ENCODE peak calls at places on chromosomes 4 and X, in four cellular contexts. F is CD4-positive, alpha-beta T cell; I is A549; M is kidney. O is an unnamed sample.

GRCh38 chr4:89296399-89296798 is 11.2 kb downstream of the GPRIN3 start:
- DNase-seq in F (no peak), I (no peak), M (no peak), O (no peak)

GRCh38 chr4:66640216-66640615 is 905.1 kb downstream of the CENPC start:
- DNase-seq in F (no peak), I (no peak), M (no peak), O (no peak)

GRCh38 chr4:2069986-2070385 is 10.9 kb downstream of the NAT8L start:
- DNase-seq in F (no peak), I (no peak), M (peak), O (no peak)

GRCh38 chr4:153413827-153414226 is 52.3 kb upstream of the TMEM131L start:
- DNase-seq in F (no peak), I (no peak), M (no peak), O (no peak)

GRCh38 chr4:38332699-38333098 is 331.3 kb upstream of the KLF3 start:
- DNase-seq in F (no peak), I (no peak), M (no peak), O (no peak)

GRCh38 chr4:185396724-185397402 is at the start of gene ANKRD37:
- DNase-seq in F (no peak), I (peak), M (peak), O (peak)

GRCh38 chrX:82224961-82225360 is 1023.1 kb downstream of the SH3BGRL start:
- DNase-seq in F (no peak), I (no peak), M (no peak), O (no peak)

GRCh38 chr4:139921551-139922184 is 232.3 kb downstream of the MAML3 start:
- DNase-seq in F (no peak), I (no peak), M (no peak), O (no peak)

GRCh38 chrX:84187501-84188319 is at the start of gene RPS6KA6:
- DNase-seq in F (no peak), I (peak), M (peak), O (peak)

GRCh38 chrX:131746491-131746968 is 202.7 kb downstream of the OR13H1 start:
- DNase-seq in F (peak), I (peak), M (peak), O (no peak)

GRCh38 chr4:112766422-112766821 is 129.5 kb downstream of the LARP7 start:
- DNase-seq in F (no peak), I (peak), M (no peak), O (peak)
- TF ChIP-seq CTCF in F (no peak), I (peak), M (no peak), O (peak)

DNA sequence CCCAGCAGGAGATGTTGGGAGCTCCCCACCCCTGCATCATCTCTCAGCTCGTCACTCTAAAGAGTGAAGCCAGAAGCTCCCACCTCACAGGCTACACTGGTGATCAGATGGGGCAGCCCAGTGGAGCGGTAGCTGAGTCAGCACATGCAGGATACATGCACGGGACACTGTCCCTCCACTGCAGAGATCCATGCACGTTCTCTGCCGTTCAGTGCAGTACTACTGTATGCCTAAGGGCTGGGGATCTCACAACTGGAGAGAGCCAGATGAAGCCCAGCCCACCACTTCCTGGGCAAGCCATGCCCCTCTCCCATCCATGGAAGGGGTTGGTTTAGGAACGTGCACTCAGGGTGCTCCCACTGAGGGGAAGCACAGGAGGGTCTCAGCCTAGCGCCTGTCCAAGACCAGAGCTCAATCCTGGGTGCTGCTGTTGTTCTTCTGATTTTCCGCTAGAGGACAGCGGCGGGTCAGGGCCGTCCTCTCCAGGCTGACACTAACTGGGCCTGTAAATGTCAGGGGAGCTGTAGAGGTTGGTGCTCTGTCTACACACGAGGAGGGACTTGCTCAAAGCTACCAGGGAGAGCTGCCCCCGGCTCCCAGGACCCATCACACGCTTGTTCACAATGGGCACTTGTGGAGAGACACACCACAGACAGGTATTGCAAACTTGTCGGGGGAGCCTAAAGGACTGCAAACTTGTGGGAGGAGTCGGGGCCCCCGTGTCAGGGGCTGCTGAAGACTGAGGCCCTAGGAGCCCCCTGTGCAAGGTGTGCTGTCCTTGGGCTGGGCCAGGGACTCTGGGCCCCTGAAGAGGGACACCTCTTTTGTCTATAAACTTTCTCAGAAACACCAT is 18.2 kb upstream of the ABLIM2 start:
- DNase-seq in F (no peak), I (peak), M (no peak), O (peak)
- TF ChIP-seq CTCF in F (peak), I (peak), M (peak), O (peak)

GRCh38 chr4:127352220-127352619 is 280.5 kb upstream of the INTU start:
- DNase-seq in F (no peak), I (no peak), M (no peak), O (no peak)
- TF ChIP-seq CTCF in F (no peak), I (no peak), M (no peak), O (no peak)

DNA sequence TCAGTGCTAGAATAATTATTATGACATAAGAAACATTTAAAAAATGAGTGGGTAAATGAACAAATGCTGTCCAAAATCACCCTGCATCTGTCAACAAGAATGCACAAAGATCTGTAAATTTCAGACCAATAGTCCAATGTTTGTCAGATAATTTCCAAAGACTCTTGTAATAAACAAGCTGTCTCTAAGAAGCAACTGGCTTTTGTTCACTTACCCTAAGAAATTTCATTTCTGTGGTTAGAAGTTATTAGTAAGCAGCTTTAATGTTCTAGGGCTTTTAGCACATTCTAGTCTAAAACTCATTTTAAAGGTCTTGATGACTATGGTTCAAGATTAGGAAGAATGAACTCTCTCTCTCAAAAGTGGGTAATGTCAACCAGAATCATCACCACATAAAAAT is 560.3 kb upstream of the SMIM31 start:
- DNase-seq in F (no peak), I (no peak), M (no peak), O (no peak)
- TF ChIP-seq CTCF in F (no peak), I (no peak), M (no peak), O (no peak)

GRCh38 chrX:124093222-124093621 is 131.7 kb downstream of the STAG2 start:
- DNase-seq in F (no peak), I (no peak), M (no peak), O (no peak)

GRCh38 chrX:124103966-124104365 is 142.5 kb downstream of the STAG2 start:
- DNase-seq in F (no peak), I (no peak), M (no peak), O (no peak)

GRCh38 chrX:124097116-124097515 is 135.6 kb downstream of the STAG2 start:
- DNase-seq in F (no peak), I (no peak), M (no peak), O (no peak)

DNA sequence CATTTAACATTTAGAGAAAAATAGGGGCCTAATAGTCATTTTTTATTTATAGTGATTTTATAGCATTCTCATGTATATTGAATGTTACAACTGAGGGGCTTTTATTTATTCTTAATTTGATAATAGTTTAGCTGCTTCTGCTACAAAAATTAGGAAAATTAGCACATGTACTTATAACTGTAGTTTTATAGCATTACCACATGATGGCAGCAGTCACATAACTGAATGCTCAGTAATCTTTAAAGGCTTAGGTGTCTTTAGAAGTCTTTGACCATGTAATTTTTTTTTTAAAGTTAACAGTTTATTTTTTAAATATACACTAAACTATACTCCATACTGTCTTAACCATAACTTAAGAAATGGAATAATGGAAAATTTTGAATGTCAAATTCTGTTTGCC is 136.6 kb downstream of the STAG2 start:
- DNase-seq in F (no peak), I (peak), M (no peak), O (peak)
- TF ChIP-seq CTCF in F (peak), I (peak), M (peak), O (peak)

DNA sequence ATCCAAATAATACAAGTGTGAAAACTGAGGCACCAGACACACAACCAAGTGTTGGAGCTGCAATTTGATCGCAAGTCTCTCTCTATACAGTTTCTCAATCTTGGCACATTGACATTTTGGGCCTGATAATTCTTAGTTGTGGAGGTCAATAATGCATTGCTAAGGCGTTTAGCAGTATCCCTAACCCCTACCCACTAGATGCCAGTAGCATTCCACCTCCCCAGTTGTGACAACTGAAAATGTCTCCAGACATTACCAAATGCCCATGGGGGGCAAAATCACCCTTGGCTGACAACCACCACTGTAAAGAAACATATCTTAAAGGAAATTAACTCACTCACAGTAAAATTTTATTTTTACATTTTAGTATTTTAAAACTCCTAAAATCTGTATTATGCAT is 4.2 kb downstream of the NR3C2 start:
- DNase-seq in F (no peak), I (no peak), M (no peak), O (no peak)
- TF ChIP-seq CTCF in F (no peak), I (no peak), M (no peak), O (no peak)

GRCh38 chrX:40687169-40687568 is 39.8 kb upstream of the CXorf38 start:
- DNase-seq in F (no peak), I (no peak), M (no peak), O (no peak)
- TF ChIP-seq CTCF in F (no peak), I (no peak), M (no peak), O (no peak)

GRCh38 chr4:176307591-176307920 is 12.2 kb upstream of the SPCS3 start:
- DNase-seq in F (no peak), I (no peak), M (no peak), O (no peak)

GRCh38 chr4:176306837-176307590 is 12.8 kb upstream of the SPCS3 start:
- DNase-seq in F (no peak), I (no peak), M (no peak), O (no peak)

GRCh38 chr4:176309046-176309445 is 10.7 kb upstream of the SPCS3 start:
- DNase-seq in F (no peak), I (no peak), M (no peak), O (no peak)

GRCh38 chr4:176309772-176310171 is 10.0 kb upstream of the SPCS3 start:
- DNase-seq in F (no peak), I (peak), M (no peak), O (no peak)

GRCh38 chr4:176308441-176308840 is 11.3 kb upstream of the SPCS3 start:
- DNase-seq in F (no peak), I (no peak), M (no peak), O (no peak)
- TF ChIP-seq CTCF in F (no peak), I (no peak), M (no peak), O (no peak)

O was measured in neural crest cell.